ENCODE peak calls at places on chromosome 7, in ten cellular contexts. C is GM12878, E is tibial nerve, Q is sigmoid colon, N is HepG2, G is ovary, U is A549, K is transverse colon, V is upper lobe of left lung, X is K562. O is an unnamed sample.

GRCh38 chr7:87797798-87798403 is 78.3 kb downstream of the SLC25A40 start:
- DNase-seq in G (no peak), X (no peak), Q (no peak), K (no peak), E (peak), U (peak), N (peak), V (no peak), C (peak), O (no peak)

GRCh38 chr7:137880432-137880831 is 33.7 kb upstream of the DGKI start:
- DNase-seq in X (no peak), E (no peak), G (no peak), Q (no peak), V (no peak), N (no peak), U (no peak), C (no peak), K (no peak), O (no peak)

GRCh38 chr7:131182446-131183075 is 145.1 kb upstream of the MKLN1 start:
- DNase-seq in Q (no peak), C (no peak), X (no peak), K (no peak), N (no peak), U (no peak), G (no peak), E (no peak), V (no peak), O (no peak)

GRCh38 chr7:91142743-91143142 is 121.5 kb upstream of the FZD1 start:
- DNase-seq in X (no peak), E (no peak), G (no peak), N (no peak), Q (no peak), U (no peak), V (no peak), C (no peak), K (no peak), O (no peak)

GRCh38 chr7:27912751-27913150 is 172.8 kb downstream of the TAX1BP1 start:
- DNase-seq in U (no peak), Q (no peak), V (no peak), E (no peak), G (no peak), C (no peak), N (no peak), K (no peak), X (no peak), O (no peak)

GRCh38 chr7:72709909-72710308 is 118.1 kb downstream of the TYW1B start:
- DNase-seq in Q (no peak), K (no peak), N (no peak), X (no peak), V (no peak), U (no peak), G (no peak), C (no peak), E (no peak), O (no peak)

GRCh38 chr7:41459183-41459582 is 243.7 kb downstream of the INHBA start:
- DNase-seq in C (no peak), U (no peak), K (no peak), Q (no peak), V (no peak), E (no peak), G (no peak), X (no peak), N (no peak), O (no peak)

GRCh38 chr7:151338809-151339208 is 2.8 kb upstream of the NUB1 start:
- DNase-seq in U (no peak), Q (no peak), K (no peak), G (no peak), E (no peak), C (no peak), N (no peak), V (no peak), X (no peak), O (no peak)

GRCh38 chr7:17806631-17807030 is 133.7 kb downstream of the SNX13 start:
- DNase-seq in U (no peak), X (no peak), E (no peak), K (no peak), C (no peak), Q (no peak), G (no peak), V (peak), N (no peak), O (no peak)

GRCh38 chr7:80097756-80098155 is 36.9 kb upstream of the GNAI1 start:
- DNase-seq in N (no peak), U (no peak), X (no peak), V (no peak), E (no peak), Q (no peak), K (no peak), G (no peak), C (no peak), O (no peak)

GRCh38 chr7:2730846-2731770 is 43.1 kb downstream of the AMZ1 start:
- DNase-seq in E (no peak), C (no peak), G (peak), X (no peak), Q (peak), K (no peak), N (no peak), U (no peak), V (peak), O (peak)

GRCh38 chr7:147432068-147432467 is 1158.5 kb upstream of the C7orf33 start:
- DNase-seq in Q (no peak), U (no peak), C (no peak), N (no peak), X (no peak), G (no peak), K (no peak), V (no peak), E (no peak), O (no peak)

GRCh38 chr7:18420176-18420575 is 75.4 kb upstream of the HDAC9 start:
- DNase-seq in K (no peak), C (no peak), E (no peak), Q (no peak), V (no peak), X (no peak), G (no peak), U (no peak), N (no peak), O (no peak)

GRCh38 chr7:54260868-54261475 is 281.2 kb upstream of the VSTM2A start:
- DNase-seq in N (no peak), Q (no peak), K (no peak), E (no peak), C (no peak), V (no peak), G (no peak), X (no peak), U (no peak), O (no peak)

GRCh38 chr7:151808296-151809155 is 68.4 kb downstream of the PRKAG2 start:
- DNase-seq in E (no peak), K (no peak), N (peak), G (no peak), V (no peak), U (peak), C (no peak), Q (no peak), X (no peak), O (peak)

GRCh38 chr7:30595461-30596042 is 874 bp downstream of the GARS1 start:
- DNase-seq in G (no peak), C (peak), V (no peak), U (no peak), N (no peak), Q (no peak), K (no peak), E (peak), X (no peak), O (no peak)

GRCh38 chr7:31692451-31692850 is 5.4 kb downstream of the PPP1R17 start:
- DNase-seq in N (no peak), C (no peak), G (no peak), X (no peak), U (no peak), E (no peak), V (no peak), Q (no peak), K (no peak), O (no peak)

GRCh38 chr7:100674441-100675407 is 1.2 kb downstream of the GNB2 start:
- DNase-seq in U (no peak), K (peak), Q (peak), G (peak), C (no peak), E (no peak), V (peak), N (no peak), X (no peak), O (no peak)

GRCh38 chr7:17234398-17235021 is 63.9 kb upstream of the AHR start:
- DNase-seq in G (no peak), C (peak), N (peak), K (peak), U (peak), E (peak), Q (no peak), X (peak), V (no peak), O (no peak)

DNA sequence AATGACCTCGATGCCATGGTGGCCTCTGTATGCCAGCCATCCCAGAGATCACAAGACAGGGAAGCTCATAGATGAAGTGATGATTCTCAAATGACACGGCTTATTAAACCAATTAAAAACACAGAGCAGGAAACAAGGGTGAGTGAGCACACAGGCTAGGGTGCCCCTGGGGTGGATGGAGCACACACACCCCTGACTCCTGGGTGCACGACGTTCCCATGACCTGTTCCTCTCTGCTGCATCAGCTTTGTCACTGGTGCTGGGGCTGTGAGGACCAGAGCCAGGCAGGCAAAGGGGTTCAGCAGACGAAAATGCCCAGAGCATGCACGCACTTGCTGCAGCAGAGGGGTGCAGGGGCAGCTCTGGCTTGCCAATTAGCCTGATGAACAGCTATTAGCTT is 86.5 kb upstream of the LRRC4 start:
- DNase-seq in C (no peak), N (no peak), X (no peak), G (no peak), Q (peak), V (no peak), E (no peak), K (no peak), U (no peak), O (no peak)
- TF ChIP-seq EP300 in C (no peak), N (no peak), X (no peak), G (no peak), Q (no peak), V (no peak), E (no peak), K (no peak), U (no peak), O (no peak)

GRCh38 chr7:107045980-107046379 is 1.5 kb downstream of the PRKAR2B start:
- DNase-seq in U (no peak), Q (no peak), E (no peak), N (no peak), K (no peak), G (no peak), V (no peak), X (peak), C (no peak), O (no peak)
- TF ChIP-seq POLR2A in U (no peak), Q (no peak), E (no peak), N (no peak), K (no peak), G (no peak), V (no peak), X (no peak), C (no peak), O (no peak)

GRCh38 chr7:33853361-33854062 is 51.8 kb upstream of the BMPER start:
- DNase-seq in Q (no peak), K (no peak), X (no peak), G (no peak), V (no peak), C (no peak), U (no peak), E (no peak), N (no peak), O (no peak)
- TF ChIP-seq EP300 in Q (no peak), K (no peak), X (no peak), G (no peak), V (no peak), C (no peak), U (no peak), E (no peak), N (no peak), O (no peak)

GRCh38 chr7:50793947-50794570 is 11.4 kb upstream of the GRB10 start:
- DNase-seq in G (no peak), E (no peak), N (no peak), V (no peak), X (no peak), U (no peak), Q (no peak), C (no peak), K (no peak), O (no peak)

GRCh38 chr7:50792342-50793114 is 9.8 kb upstream of the GRB10 start:
- DNase-seq in N (no peak), C (no peak), E (peak), X (peak), Q (no peak), K (peak), G (peak), V (peak), U (peak), O (no peak)

GRCh38 chr7:50795253-50795652 is 12.6 kb upstream of the GRB10 start:
- DNase-seq in Q (no peak), E (no peak), U (no peak), X (no peak), C (no peak), N (no peak), V (no peak), K (no peak), G (no peak), O (no peak)

GRCh38 chr7:50791921-50792341 is 9.2 kb upstream of the GRB10 start:
- DNase-seq in C (no peak), U (no peak), Q (no peak), V (no peak), E (no peak), K (no peak), N (peak), G (no peak), X (no peak), O (no peak)

GRCh38 chr7:50793115-50793946 is 10.6 kb upstream of the GRB10 start:
- DNase-seq in V (peak), Q (peak), K (peak), C (no peak), U (peak), X (peak), N (no peak), E (peak), G (peak), O (peak)
- TF ChIP-seq POLR2A in V (no peak), Q (no peak), K (no peak), C (no peak), U (peak), X (no peak), N (no peak), E (peak), G (no peak), O (no peak)

GRCh38 chr7:142797799-142798377 is 27.1 kb downstream of the PRSS2 start:
- DNase-seq in K (no peak), E (no peak), N (no peak), X (no peak), V (peak), Q (no peak), U (no peak), C (no peak), G (no peak), O (no peak)
- TF ChIP-seq EP300 in K (no peak), E (no peak), N (no peak), X (no peak), V (no peak), Q (no peak), U (no peak), C (no peak), G (no peak), O (no peak)

GRCh38 chr7:25950488-25951413 is 201.2 kb upstream of the NFE2L3 start:
- DNase-seq in K (peak), X (no peak), G (peak), Q (peak), U (peak), C (peak), E (peak), V (peak), N (peak), O (peak)
- TF ChIP-seq POLR2A in K (no peak), X (peak), G (no peak), Q (no peak), U (no peak), C (peak), E (peak), V (no peak), N (no peak), O (no peak)

GRCh38 chr7:46745700-46746090 is 824.6 kb upstream of the IGFBP3 start:
- DNase-seq in G (no peak), K (no peak), E (no peak), Q (no peak), C (no peak), U (no peak), V (no peak), N (no peak), X (no peak), O (no peak)

GRCh38 chr7:46747869-46748576 is 827.0 kb upstream of the IGFBP3 start:
- DNase-seq in E (no peak), V (no peak), X (no peak), N (no peak), K (no peak), C (no peak), Q (no peak), G (no peak), U (no peak), O (no peak)

GRCh38 chr7:46750321-46750865 is 829.3 kb upstream of the IGFBP3 start:
- DNase-seq in V (no peak), C (no peak), X (no peak), U (no peak), G (no peak), K (no peak), Q (no peak), E (no peak), N (no peak), O (no peak)

GRCh38 chr7:46744957-46745699 is 824.1 kb upstream of the IGFBP3 start:
- DNase-seq in C (no peak), X (no peak), K (no peak), G (no peak), N (no peak), Q (no peak), E (no peak), U (no peak), V (no peak), O (no peak)

DNA sequence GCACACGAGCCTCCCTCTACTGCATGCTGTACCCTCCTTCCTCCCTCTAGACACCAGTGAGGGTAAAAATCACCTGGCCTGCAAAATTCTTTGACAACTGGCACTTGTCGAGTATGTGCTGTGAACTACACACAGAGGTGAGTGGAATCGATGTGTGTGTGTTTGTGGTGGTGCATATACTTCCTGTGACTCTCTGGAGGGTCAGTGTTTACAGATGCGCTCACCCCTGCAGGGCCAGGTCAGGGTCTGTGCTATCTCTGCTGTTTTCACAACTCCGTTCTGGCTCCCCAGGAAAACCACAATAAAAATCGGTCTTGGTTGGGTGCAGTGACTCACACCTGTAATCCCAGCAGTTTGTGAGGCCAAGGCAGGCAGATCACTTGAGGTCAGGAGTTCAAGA is 826.1 kb upstream of the IGFBP3 start:
- DNase-seq in X (no peak), N (no peak), E (no peak), V (no peak), G (no peak), K (no peak), C (no peak), Q (no peak), U (no peak), O (no peak)
- TF ChIP-seq EP300 in X (no peak), N (no peak), E (no peak), V (no peak), G (no peak), K (no peak), C (no peak), Q (no peak), U (no peak), O (no peak)

DNA sequence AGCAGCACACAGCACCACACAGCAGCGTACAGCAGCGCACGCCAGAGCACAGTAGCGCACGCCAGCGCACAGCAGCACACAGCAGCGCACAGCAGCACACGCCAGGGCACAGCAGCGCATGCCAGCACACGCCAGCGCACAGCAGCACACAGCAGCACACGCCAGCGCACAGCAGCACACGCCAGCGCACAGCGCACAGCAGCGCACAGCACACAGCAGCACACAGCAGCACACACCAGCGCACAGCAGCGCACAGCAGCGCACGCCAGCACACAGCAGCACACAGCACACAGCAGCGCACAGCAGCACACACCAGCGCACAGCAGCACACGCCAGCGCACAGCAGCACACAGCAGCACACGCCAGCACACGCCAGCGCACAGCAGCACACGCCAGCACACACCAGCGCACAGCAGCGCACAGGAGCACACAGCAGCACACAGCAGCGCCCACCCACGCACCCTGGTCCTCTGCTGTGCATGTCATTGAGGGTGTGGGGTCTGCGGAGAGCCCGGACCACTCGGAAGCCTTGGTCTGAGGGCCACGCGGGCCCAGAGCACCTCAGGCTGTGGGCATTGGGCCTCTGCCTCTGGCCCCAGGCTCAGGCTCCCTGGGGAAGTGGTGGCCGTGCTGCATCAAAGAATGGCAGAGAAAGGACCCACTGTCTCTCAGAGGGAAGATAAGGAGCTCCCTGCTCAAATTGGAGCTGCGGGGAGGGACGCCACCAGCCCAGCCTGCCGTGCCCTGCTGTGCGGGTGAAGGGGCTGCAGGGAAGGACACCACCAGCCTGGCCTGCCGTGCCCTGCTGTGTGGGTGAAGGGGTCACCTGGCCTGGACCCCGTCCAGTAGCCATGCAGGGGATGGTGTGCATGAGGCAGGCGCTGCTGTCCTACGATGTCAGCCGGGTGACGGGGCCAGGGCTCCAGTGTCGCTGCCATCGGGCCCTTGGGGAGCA is 27.5 kb upstream of the GPR146 start:
- DNase-seq in C (no peak), Q (no peak), X (no peak), U (no peak), K (no peak), E (no peak), N (no peak), V (peak), G (no peak), O (no peak)
- TF ChIP-seq POLR2A in C (peak), Q (no peak), X (no peak), U (no peak), K (no peak), E (no peak), N (no peak), V (no peak), G (no peak), O (no peak)

GRCh38 chr7:1017586-1018333 is 26.6 kb upstream of the GPR146 start:
- DNase-seq in Q (no peak), N (no peak), C (no peak), E (no peak), K (no peak), X (no peak), V (peak), G (no peak), U (no peak), O (no peak)

GRCh38 chr7:1014681-1015080 is 29.7 kb upstream of the GPR146 start:
- DNase-seq in V (peak), E (no peak), X (no peak), C (no peak), K (no peak), N (no peak), U (no peak), G (no peak), Q (no peak), O (no peak)

GRCh38 chr7:1015196-1015595 is 29.1 kb upstream of the GPR146 start:
- DNase-seq in Q (no peak), X (no peak), G (no peak), E (no peak), K (no peak), N (no peak), C (no peak), V (no peak), U (no peak), O (no peak)

GRCh38 chr7:1018334-1018695 is 26.0 kb upstream of the GPR146 start:
- DNase-seq in K (no peak), C (no peak), G (no peak), N (no peak), U (no peak), E (no peak), X (no peak), Q (no peak), V (peak), O (no peak)

GRCh38 chr7:1015631-1016121 is 28.7 kb upstream of the GPR146 start:
- DNase-seq in U (no peak), C (no peak), X (no peak), Q (no peak), N (peak), V (peak), K (no peak), G (no peak), E (no peak), O (no peak)
- TF ChIP-seq EP300 in U (no peak), C (no peak), X (no peak), Q (no peak), N (peak), V (no peak), K (no peak), G (no peak), E (no peak), O (no peak)